ENCODE peak calls at places on chromosome 14, in six cellular contexts. One of them, this sample, is unnamed.

GRCh38 chr14:91586451-91586850 is 76.3 kb upstream of the PPP4R3A start:
- DNase-seq in upper lobe of left lung: no peak
- DNase-seq in suprapubic skin: no peak
- DNase-seq in body of pancreas: no peak
- DNase-seq in vagina: no peak
- DNase-seq in testis: no peak
- DNase-seq in this sample: no peak

GRCh38 chr14:74988131-74988530 is 14.6 kb upstream of the EIF2B2 start:
- DNase-seq in testis: no peak
- DNase-seq in upper lobe of left lung: no peak
- DNase-seq in vagina: no peak
- DNase-seq in body of pancreas: no peak
- DNase-seq in suprapubic skin: no peak
- DNase-seq in this sample: no peak

GRCh38 chr14:68884031-68885030 is 91.5 kb upstream of the ZFP36L1 start:
- DNase-seq in upper lobe of left lung: no peak
- DNase-seq in vagina: no peak
- DNase-seq in testis: peak; percentile 23
- DNase-seq in body of pancreas: peak; percentile 23
- DNase-seq in suprapubic skin: peak; percentile 71
- DNase-seq in this sample: no peak

GRCh38 chr14:76937181-76938091 is 91.1 kb downstream of the IRF2BPL start:
- DNase-seq in upper lobe of left lung: no peak
- DNase-seq in vagina: no peak
- DNase-seq in suprapubic skin: no peak
- DNase-seq in testis: peak; percentile 67
- DNase-seq in body of pancreas: peak; percentile 58
- DNase-seq in this sample: no peak

GRCh38 chr14:52913271-52913670 is 37.6 kb downstream of the FERMT2 start:
- DNase-seq in vagina: no peak
- DNase-seq in testis: no peak
- DNase-seq in upper lobe of left lung: no peak
- DNase-seq in body of pancreas: no peak
- DNase-seq in suprapubic skin: no peak
- DNase-seq in this sample: no peak

GRCh38 chr14:102390064-102390463 is 27.3 kb downstream of the TECPR2 start:
- DNase-seq in vagina: no peak
- DNase-seq in body of pancreas: no peak
- DNase-seq in upper lobe of left lung: no peak
- DNase-seq in testis: no peak
- DNase-seq in suprapubic skin: no peak
- DNase-seq in this sample: no peak

GRCh38 chr14:95140060-95140858 is 17.1 kb downstream of the DICER1 start:
- DNase-seq in suprapubic skin: no peak
- DNase-seq in testis: no peak
- DNase-seq in body of pancreas: no peak
- DNase-seq in upper lobe of left lung: no peak
- DNase-seq in vagina: no peak
- DNase-seq in this sample: no peak

GRCh38 chr14:41986726-41987125 is 380.1 kb downstream of the LRFN5 start:
- DNase-seq in suprapubic skin: no peak
- DNase-seq in testis: no peak
- DNase-seq in upper lobe of left lung: no peak
- DNase-seq in vagina: no peak
- DNase-seq in body of pancreas: no peak
- DNase-seq in this sample: no peak

GRCh38 chr14:102320033-102320660 is 601 bp downstream of the ZNF839 start:
- DNase-seq in vagina: no peak
- DNase-seq in upper lobe of left lung: no peak
- DNase-seq in body of pancreas: peak; percentile 60
- DNase-seq in suprapubic skin: no peak
- DNase-seq in testis: peak; percentile 37
- DNase-seq in this sample: peak; percentile 73

GRCh38 chr14:69980457-69981414 is 101.5 kb downstream of the SMOC1 start:
- DNase-seq in vagina: no peak
- DNase-seq in testis: peak; percentile 90
- DNase-seq in body of pancreas: peak; percentile 38
- DNase-seq in suprapubic skin: no peak
- DNase-seq in upper lobe of left lung: no peak
- DNase-seq in this sample: no peak

GRCh38 chr14:72892103-72892878 is 1.6 kb downstream of the DPF3 start:
- DNase-seq in testis: peak; percentile 33
- DNase-seq in vagina: no peak
- DNase-seq in suprapubic skin: no peak
- DNase-seq in body of pancreas: no peak
- DNase-seq in upper lobe of left lung: peak; percentile 67
- DNase-seq in this sample: peak; percentile 68

GRCh38 chr14:37034410-37035285 is 137.8 kb downstream of the SLC25A21 start:
- DNase-seq in body of pancreas: no peak
- DNase-seq in upper lobe of left lung: no peak
- DNase-seq in testis: no peak
- DNase-seq in vagina: no peak
- DNase-seq in suprapubic skin: no peak
- DNase-seq in this sample: no peak

GRCh38 chr14:29016050-29016900 is 249.7 kb downstream of the FOXG1 start:
- DNase-seq in testis: peak; percentile 69
- DNase-seq in upper lobe of left lung: no peak
- DNase-seq in body of pancreas: peak; percentile 8
- DNase-seq in suprapubic skin: no peak
- DNase-seq in vagina: no peak
- DNase-seq in this sample: peak; percentile 21

GRCh38 chr14:59890676-59891075 is 20.1 kb upstream of the RTN1 start:
- DNase-seq in body of pancreas: no peak
- DNase-seq in suprapubic skin: no peak
- DNase-seq in vagina: no peak
- DNase-seq in testis: peak; percentile 79
- DNase-seq in upper lobe of left lung: no peak
- DNase-seq in this sample: no peak

GRCh38 chr14:63192085-63192484 is 12.2 kb upstream of the RHOJ start:
- DNase-seq in body of pancreas: no peak
- DNase-seq in testis: no peak
- DNase-seq in vagina: no peak
- DNase-seq in suprapubic skin: no peak
- DNase-seq in upper lobe of left lung: no peak
- DNase-seq in this sample: no peak

GRCh38 chr14:54420478-54421116 is 20.6 kb downstream of the CNIH1 start:
- DNase-seq in body of pancreas: peak; percentile 13
- DNase-seq in vagina: no peak
- DNase-seq in suprapubic skin: no peak
- DNase-seq in upper lobe of left lung: no peak
- DNase-seq in testis: peak; percentile 43
- DNase-seq in this sample: peak; percentile 50

GRCh38 chr14:56194062-56194461 is 75.9 kb downstream of the PELI2 start:
- DNase-seq in testis: no peak
- DNase-seq in suprapubic skin: no peak
- DNase-seq in vagina: no peak
- DNase-seq in body of pancreas: no peak
- DNase-seq in upper lobe of left lung: no peak
- DNase-seq in this sample: no peak

GRCh38 chr14:31307198-31307597 is 99.6 kb upstream of the HECTD1 start:
- DNase-seq in vagina: no peak
- DNase-seq in testis: no peak
- DNase-seq in suprapubic skin: no peak
- DNase-seq in upper lobe of left lung: no peak
- DNase-seq in body of pancreas: no peak
- DNase-seq in this sample: no peak

GRCh38 chr14:75450381-75451276 is 22.8 kb downstream of the JDP2 start:
- DNase-seq in suprapubic skin: no peak
- DNase-seq in testis: no peak
- DNase-seq in upper lobe of left lung: no peak
- DNase-seq in vagina: no peak
- DNase-seq in body of pancreas: peak; percentile 97
- DNase-seq in this sample: no peak

DNA sequence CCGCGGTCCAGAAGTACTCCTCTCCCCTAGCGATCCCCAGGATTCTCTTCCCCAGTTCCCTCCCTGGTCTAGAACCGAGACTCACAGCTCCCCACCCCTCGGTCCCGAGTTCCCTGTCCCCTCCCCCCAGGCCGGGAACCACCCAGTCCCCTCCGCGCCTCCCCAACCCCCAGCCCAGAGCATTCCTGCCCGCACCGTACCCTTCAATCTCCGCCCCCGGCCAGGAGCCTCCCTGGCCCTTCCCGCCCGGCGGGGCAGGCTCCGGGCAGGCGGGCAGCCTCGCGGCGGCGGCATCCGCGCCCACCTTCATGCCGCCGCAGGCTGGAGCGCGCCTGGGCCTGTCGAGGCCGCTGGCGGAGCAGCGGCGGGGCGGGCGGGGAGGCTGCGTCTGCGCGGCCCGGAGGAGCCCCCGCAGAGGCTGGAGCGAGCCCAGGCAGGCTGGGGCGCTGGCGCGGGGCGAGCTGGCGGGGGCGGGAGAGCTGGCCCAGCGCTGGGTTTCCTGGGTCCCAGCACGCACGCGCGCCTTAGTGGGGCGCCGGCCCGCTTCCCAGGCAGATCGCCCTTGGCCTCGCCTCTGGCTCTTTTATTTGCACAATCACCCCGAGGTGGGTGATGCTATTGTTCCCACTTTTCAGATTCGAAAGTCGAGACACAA is 22.2 kb upstream of the GPR132 start:
- DNase-seq in testis: peak; percentile 58
- DNase-seq in vagina: no peak
- DNase-seq in body of pancreas: peak; percentile 42
- DNase-seq in upper lobe of left lung: peak; percentile 91
- DNase-seq in suprapubic skin: peak; percentile 77
- DNase-seq in this sample: no peak
- TF ChIP-seq POLR2A in testis: no peak
- TF ChIP-seq POLR2A in vagina: no peak
- TF ChIP-seq POLR2A in body of pancreas: no peak
- TF ChIP-seq POLR2A in upper lobe of left lung: no peak
- TF ChIP-seq POLR2A in suprapubic skin: no peak
- TF ChIP-seq POLR2A in this sample: no peak

GRCh38 chr14:104161601-104162367 is 23.4 kb downstream of the KIF26A start:
- DNase-seq in body of pancreas: no peak
- DNase-seq in suprapubic skin: no peak
- DNase-seq in upper lobe of left lung: no peak
- DNase-seq in testis: no peak
- DNase-seq in vagina: no peak
- DNase-seq in this sample: peak; percentile 37
- TF ChIP-seq POLR2A in body of pancreas: no peak
- TF ChIP-seq POLR2A in suprapubic skin: no peak
- TF ChIP-seq POLR2A in upper lobe of left lung: no peak
- TF ChIP-seq POLR2A in testis: no peak
- TF ChIP-seq POLR2A in vagina: no peak
- TF ChIP-seq POLR2A in this sample: no peak

GRCh38 chr14:85530626-85531025 is 682 bp downstream of the FLRT2 start:
- DNase-seq in testis: no peak
- DNase-seq in vagina: no peak
- DNase-seq in body of pancreas: no peak
- DNase-seq in upper lobe of left lung: no peak
- DNase-seq in suprapubic skin: no peak
- DNase-seq in this sample: no peak

GRCh38 chr14:85529803-85530574 is at the start of gene FLRT2:
- DNase-seq in suprapubic skin: peak; percentile 80
- DNase-seq in upper lobe of left lung: peak; percentile 88
- DNase-seq in testis: peak; percentile 81
- DNase-seq in vagina: no peak
- DNase-seq in body of pancreas: peak; percentile 84
- DNase-seq in this sample: peak; percentile 17

GRCh38 chr14:85528080-85528881 is 1.7 kb upstream of the FLRT2 start:
- DNase-seq in body of pancreas: peak; percentile 73
- DNase-seq in testis: peak; percentile 74
- DNase-seq in suprapubic skin: no peak
- DNase-seq in vagina: no peak
- DNase-seq in upper lobe of left lung: no peak
- DNase-seq in this sample: no peak

GRCh38 chr14:85527458-85527857 is 2.5 kb upstream of the FLRT2 start:
- DNase-seq in vagina: no peak
- DNase-seq in upper lobe of left lung: no peak
- DNase-seq in body of pancreas: no peak
- DNase-seq in testis: no peak
- DNase-seq in suprapubic skin: no peak
- DNase-seq in this sample: no peak

DNA sequence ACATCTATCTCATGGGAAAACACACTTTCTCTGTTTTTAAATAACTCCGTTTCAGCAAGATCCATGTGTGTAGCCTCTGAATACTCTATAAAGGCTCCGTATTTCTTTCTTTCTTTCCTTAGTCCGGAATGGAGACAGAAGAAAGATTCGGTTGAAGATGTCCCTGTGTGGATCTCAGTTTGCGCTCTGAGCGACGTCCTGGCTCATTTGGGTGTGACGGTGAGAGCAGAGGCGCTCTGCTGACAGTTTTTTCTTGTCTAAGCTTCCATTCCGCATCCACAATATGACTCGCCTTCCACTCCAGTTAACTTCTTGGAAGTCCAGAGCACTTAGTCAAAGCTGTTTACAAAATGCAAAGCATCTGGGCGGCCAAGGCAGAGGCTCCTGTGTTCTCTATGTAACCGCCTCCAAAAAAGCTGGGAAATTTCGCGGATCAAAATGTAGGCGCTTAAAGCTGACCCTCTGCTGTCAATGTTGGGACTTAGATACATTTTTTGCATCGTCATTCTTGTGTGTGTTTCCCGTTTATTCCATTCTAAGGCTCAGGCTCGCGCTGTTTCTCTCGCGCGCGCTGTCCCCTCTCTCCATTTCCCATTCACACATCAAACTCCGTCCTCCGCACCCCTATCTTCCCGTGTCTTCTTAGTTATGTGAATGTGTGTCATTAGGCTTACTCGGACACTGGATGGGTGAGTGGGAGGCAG is 910 bp upstream of the FLRT2 start:
- DNase-seq in vagina: no peak
- DNase-seq in suprapubic skin: no peak
- DNase-seq in testis: peak; percentile 36
- DNase-seq in upper lobe of left lung: no peak
- DNase-seq in body of pancreas: peak; percentile 30
- DNase-seq in this sample: peak; percentile 13
- TF ChIP-seq POLR2A in vagina: no peak
- TF ChIP-seq POLR2A in suprapubic skin: no peak
- TF ChIP-seq POLR2A in testis: no peak
- TF ChIP-seq POLR2A in upper lobe of left lung: no peak
- TF ChIP-seq POLR2A in body of pancreas: no peak
- TF ChIP-seq POLR2A in this sample: no peak

DNA sequence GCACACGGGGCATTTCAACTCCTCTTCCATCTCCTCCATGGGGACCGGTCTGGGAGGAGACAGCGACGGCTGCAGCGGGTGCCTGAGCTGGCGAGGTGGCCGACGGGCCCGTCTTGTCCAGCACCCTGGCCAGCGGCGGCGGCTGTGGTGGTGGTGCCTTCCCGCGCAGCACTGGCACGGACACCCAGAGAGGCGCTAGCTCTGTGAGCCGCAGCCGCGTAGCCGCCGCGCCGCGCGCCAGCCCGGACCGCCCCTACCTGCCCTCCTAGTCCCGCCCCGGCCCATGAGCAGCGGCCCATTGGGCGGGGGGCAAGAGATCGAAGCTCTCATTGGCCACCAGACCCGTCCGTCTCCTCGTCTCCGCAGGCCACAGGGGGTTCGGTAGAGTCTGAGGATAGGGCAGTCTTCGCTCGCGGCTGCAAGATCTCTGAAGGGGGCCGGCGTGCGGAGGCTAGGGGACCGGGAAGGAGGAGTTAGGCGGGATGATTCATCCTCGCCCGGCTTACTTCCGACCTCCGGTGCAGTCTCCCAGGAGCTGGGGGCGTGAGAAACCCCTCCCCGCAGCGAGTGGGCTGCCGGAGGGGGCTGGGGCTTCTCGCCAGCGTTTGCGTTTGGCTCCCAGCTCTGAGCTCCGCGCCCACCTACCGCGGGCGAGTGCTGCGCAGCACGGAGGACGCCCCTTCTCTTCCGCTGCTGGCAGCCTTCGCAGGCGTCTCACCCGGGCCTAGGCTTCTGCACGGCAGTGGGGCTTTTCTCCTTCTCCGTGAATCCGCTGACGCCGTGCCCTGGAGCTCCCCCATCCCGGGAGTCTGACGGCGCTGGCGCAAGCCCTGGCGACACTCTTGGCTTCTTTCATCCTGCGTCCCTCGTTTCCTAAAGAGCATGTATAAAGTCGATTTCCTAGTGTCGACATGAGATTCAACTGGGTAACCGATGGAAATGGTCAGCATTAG is at the start of gene TRIM9:
- DNase-seq in testis: peak; percentile 98
- DNase-seq in suprapubic skin: peak; percentile 94
- DNase-seq in vagina: no peak
- DNase-seq in upper lobe of left lung: peak; percentile 98
- DNase-seq in body of pancreas: peak; percentile 97
- DNase-seq in this sample: peak; percentile 66
- TF ChIP-seq POLR2A in testis: no peak
- TF ChIP-seq POLR2A in suprapubic skin: no peak
- TF ChIP-seq POLR2A in vagina: no peak
- TF ChIP-seq POLR2A in upper lobe of left lung: no peak
- TF ChIP-seq POLR2A in body of pancreas: peak; percentile 48
- TF ChIP-seq POLR2A in this sample: no peak